ENCODE peak calls at places on chromosome 5, in nine cellular contexts. One of them, this sample, is unnamed.

GRCh38 chr5:130514984-130515690 is 610.9 kb downstream of the CHSY3 start:
- DNase-seq in fibroblast of lung: peak; percentile 65
- DNase-seq in prostate gland: no peak
- DNase-seq in stomach: no peak
- DNase-seq in SJSA1: peak; percentile 80
- DNase-seq in RWPE2: no peak
- DNase-seq in mammary epithelial cell: peak; percentile 87
- DNase-seq in adrenal gland: no peak
- DNase-seq in effector memory CD4-positive, alpha-beta T cell: no peak
- DNase-seq in this sample: no peak

GRCh38 chr5:141816598-141817399 is 61.4 kb downstream of the PCDH1 start:
- DNase-seq in fibroblast of lung: no peak
- DNase-seq in prostate gland: no peak
- DNase-seq in stomach: no peak
- DNase-seq in SJSA1: no peak
- DNase-seq in RWPE2: no peak
- DNase-seq in mammary epithelial cell: no peak
- DNase-seq in adrenal gland: no peak
- DNase-seq in effector memory CD4-positive, alpha-beta T cell: no peak
- DNase-seq in this sample: no peak

GRCh38 chr5:159393854-159394274 is 63.6 kb upstream of the IL12B start:
- DNase-seq in fibroblast of lung: no peak
- DNase-seq in prostate gland: no peak
- DNase-seq in stomach: no peak
- DNase-seq in SJSA1: no peak
- DNase-seq in RWPE2: no peak
- DNase-seq in mammary epithelial cell: no peak
- DNase-seq in adrenal gland: no peak
- DNase-seq in effector memory CD4-positive, alpha-beta T cell: no peak
- DNase-seq in this sample: no peak

GRCh38 chr5:131245948-131246347 is 17.9 kb upstream of the CDC42SE2 start:
- DNase-seq in fibroblast of lung: no peak
- DNase-seq in prostate gland: no peak
- DNase-seq in stomach: no peak
- DNase-seq in SJSA1: no peak
- DNase-seq in RWPE2: no peak
- DNase-seq in mammary epithelial cell: no peak
- DNase-seq in adrenal gland: no peak
- DNase-seq in effector memory CD4-positive, alpha-beta T cell: no peak
- DNase-seq in this sample: no peak

GRCh38 chr5:43804041-43804440 is 201.1 kb downstream of the NNT start:
- DNase-seq in fibroblast of lung: no peak
- DNase-seq in prostate gland: no peak
- DNase-seq in stomach: no peak
- DNase-seq in SJSA1: peak; percentile 24
- DNase-seq in RWPE2: no peak
- DNase-seq in mammary epithelial cell: no peak
- DNase-seq in adrenal gland: no peak
- DNase-seq in effector memory CD4-positive, alpha-beta T cell: no peak
- DNase-seq in this sample: no peak

GRCh38 chr5:90518666-90519065 is 10.7 kb downstream of the LYSMD3 start:
- DNase-seq in fibroblast of lung: no peak
- DNase-seq in prostate gland: no peak
- DNase-seq in stomach: no peak
- DNase-seq in SJSA1: no peak
- DNase-seq in RWPE2: no peak
- DNase-seq in mammary epithelial cell: peak; percentile 24
- DNase-seq in adrenal gland: no peak
- DNase-seq in effector memory CD4-positive, alpha-beta T cell: no peak
- DNase-seq in this sample: no peak

GRCh38 chr5:159936686-159937329 is 20.5 kb downstream of the ADRA1B start:
- DNase-seq in fibroblast of lung: peak; percentile 31
- DNase-seq in prostate gland: no peak
- DNase-seq in stomach: no peak
- DNase-seq in SJSA1: no peak
- DNase-seq in RWPE2: no peak
- DNase-seq in mammary epithelial cell: peak; percentile 91
- DNase-seq in adrenal gland: peak; percentile 49
- DNase-seq in effector memory CD4-positive, alpha-beta T cell: no peak
- DNase-seq in this sample: no peak

GRCh38 chr5:34598177-34598794 is 57.8 kb upstream of the RAI14 start:
- DNase-seq in fibroblast of lung: peak; percentile 96
- DNase-seq in prostate gland: no peak
- DNase-seq in stomach: no peak
- DNase-seq in SJSA1: peak; percentile 69
- DNase-seq in RWPE2: no peak
- DNase-seq in mammary epithelial cell: peak; percentile 93
- DNase-seq in adrenal gland: peak; percentile 82
- DNase-seq in effector memory CD4-positive, alpha-beta T cell: no peak
- DNase-seq in this sample: no peak

GRCh38 chr5:4630031-4630430 is 510.1 kb upstream of the ADAMTS16 start:
- DNase-seq in fibroblast of lung: no peak
- DNase-seq in prostate gland: no peak
- DNase-seq in stomach: no peak
- DNase-seq in SJSA1: no peak
- DNase-seq in RWPE2: no peak
- DNase-seq in mammary epithelial cell: no peak
- DNase-seq in adrenal gland: no peak
- DNase-seq in effector memory CD4-positive, alpha-beta T cell: no peak
- DNase-seq in this sample: no peak

GRCh38 chr5:172110260-172110815 is 77.7 kb downstream of the STK10 start:
- DNase-seq in fibroblast of lung: no peak
- DNase-seq in prostate gland: no peak
- DNase-seq in stomach: no peak
- DNase-seq in SJSA1: no peak
- DNase-seq in RWPE2: no peak
- DNase-seq in mammary epithelial cell: no peak
- DNase-seq in adrenal gland: no peak
- DNase-seq in effector memory CD4-positive, alpha-beta T cell: no peak
- DNase-seq in this sample: no peak

GRCh38 chr5:56050566-56051292 is 56.0 kb upstream of the IL6ST start:
- DNase-seq in fibroblast of lung: no peak
- DNase-seq in prostate gland: no peak
- DNase-seq in stomach: no peak
- DNase-seq in SJSA1: no peak
- DNase-seq in RWPE2: no peak
- DNase-seq in mammary epithelial cell: no peak
- DNase-seq in adrenal gland: no peak
- DNase-seq in effector memory CD4-positive, alpha-beta T cell: no peak
- DNase-seq in this sample: no peak

GRCh38 chr5:169219961-169220360 is 81.0 kb downstream of the SLIT3 start:
- DNase-seq in fibroblast of lung: no peak
- DNase-seq in prostate gland: no peak
- DNase-seq in stomach: no peak
- DNase-seq in SJSA1: no peak
- DNase-seq in RWPE2: no peak
- DNase-seq in mammary epithelial cell: no peak
- DNase-seq in adrenal gland: no peak
- DNase-seq in effector memory CD4-positive, alpha-beta T cell: no peak
- DNase-seq in this sample: no peak

GRCh38 chr5:169221519-169221918 is 79.4 kb downstream of the SLIT3 start:
- DNase-seq in fibroblast of lung: no peak
- DNase-seq in prostate gland: no peak
- DNase-seq in stomach: no peak
- DNase-seq in SJSA1: no peak
- DNase-seq in RWPE2: no peak
- DNase-seq in mammary epithelial cell: no peak
- DNase-seq in adrenal gland: no peak
- DNase-seq in effector memory CD4-positive, alpha-beta T cell: no peak
- DNase-seq in this sample: no peak

GRCh38 chr5:169225830-169226356 is 75.0 kb downstream of the SLIT3 start:
- DNase-seq in fibroblast of lung: no peak
- DNase-seq in prostate gland: no peak
- DNase-seq in stomach: no peak
- DNase-seq in SJSA1: no peak
- DNase-seq in RWPE2: no peak
- DNase-seq in mammary epithelial cell: no peak
- DNase-seq in adrenal gland: no peak
- DNase-seq in effector memory CD4-positive, alpha-beta T cell: no peak
- DNase-seq in this sample: no peak

GRCh38 chr5:169223595-169223953 is 77.4 kb downstream of the SLIT3 start:
- DNase-seq in fibroblast of lung: no peak
- DNase-seq in prostate gland: no peak
- DNase-seq in stomach: no peak
- DNase-seq in SJSA1: no peak
- DNase-seq in RWPE2: no peak
- DNase-seq in mammary epithelial cell: no peak
- DNase-seq in adrenal gland: no peak
- DNase-seq in effector memory CD4-positive, alpha-beta T cell: no peak
- DNase-seq in this sample: no peak

GRCh38 chr5:169222934-169223594 is 77.9 kb downstream of the SLIT3 start:
- DNase-seq in fibroblast of lung: no peak
- DNase-seq in prostate gland: peak; percentile 38
- DNase-seq in stomach: no peak
- DNase-seq in SJSA1: no peak
- DNase-seq in RWPE2: no peak
- DNase-seq in mammary epithelial cell: no peak
- DNase-seq in adrenal gland: no peak
- DNase-seq in effector memory CD4-positive, alpha-beta T cell: no peak
- DNase-seq in this sample: no peak
- H3K27me3 ChIP-seq in fibroblast of lung: no peaks in the 10 kb centered on the region
- H3K27me3 ChIP-seq in prostate gland: no peaks in the 10 kb centered on the region
- H3K27me3 ChIP-seq in stomach: no peaks in the 10 kb centered on the region
- H3K27me3 ChIP-seq in SJSA1: no peaks in the 10 kb centered on the region
- H3K27me3 ChIP-seq in RWPE2: no peaks in the 10 kb centered on the region
- H3K27me3 ChIP-seq in mammary epithelial cell: no peaks in the 10 kb centered on the region
- H3K27me3 ChIP-seq in adrenal gland: no peaks in the 10 kb centered on the region
- H3K27me3 ChIP-seq in effector memory CD4-positive, alpha-beta T cell: no peaks in the 10 kb centered on the region
- H3K27me3 ChIP-seq in this sample: no peaks in the 10 kb centered on the region

GRCh38 chr5:96775689-96776088 is 32.1 kb downstream of the ERAP1 start:
- DNase-seq in fibroblast of lung: no peak
- DNase-seq in prostate gland: no peak
- DNase-seq in stomach: no peak
- DNase-seq in SJSA1: no peak
- DNase-seq in RWPE2: no peak
- DNase-seq in mammary epithelial cell: no peak
- DNase-seq in adrenal gland: no peak
- DNase-seq in effector memory CD4-positive, alpha-beta T cell: no peak
- DNase-seq in this sample: no peak

GRCh38 chr5:96780626-96781025 is 27.1 kb downstream of the ERAP1 start:
- DNase-seq in fibroblast of lung: peak; percentile 22
- DNase-seq in prostate gland: no peak
- DNase-seq in stomach: no peak
- DNase-seq in SJSA1: no peak
- DNase-seq in RWPE2: no peak
- DNase-seq in mammary epithelial cell: peak; percentile 26
- DNase-seq in adrenal gland: no peak
- DNase-seq in effector memory CD4-positive, alpha-beta T cell: no peak
- DNase-seq in this sample: no peak

GRCh38 chr5:96776606-96777005 is 31.1 kb downstream of the ERAP1 start:
- DNase-seq in fibroblast of lung: no peak
- DNase-seq in prostate gland: no peak
- DNase-seq in stomach: no peak
- DNase-seq in SJSA1: no peak
- DNase-seq in RWPE2: no peak
- DNase-seq in mammary epithelial cell: no peak
- DNase-seq in adrenal gland: no peak
- DNase-seq in effector memory CD4-positive, alpha-beta T cell: no peak
- DNase-seq in this sample: no peak

GRCh38 chr5:96781031-96781733 is 26.6 kb downstream of the ERAP1 start:
- DNase-seq in fibroblast of lung: peak; percentile 44
- DNase-seq in prostate gland: peak; percentile 49
- DNase-seq in stomach: no peak
- DNase-seq in SJSA1: peak; percentile 37
- DNase-seq in RWPE2: no peak
- DNase-seq in mammary epithelial cell: peak; percentile 74
- DNase-seq in adrenal gland: no peak
- DNase-seq in effector memory CD4-positive, alpha-beta T cell: no peak
- DNase-seq in this sample: no peak

DNA sequence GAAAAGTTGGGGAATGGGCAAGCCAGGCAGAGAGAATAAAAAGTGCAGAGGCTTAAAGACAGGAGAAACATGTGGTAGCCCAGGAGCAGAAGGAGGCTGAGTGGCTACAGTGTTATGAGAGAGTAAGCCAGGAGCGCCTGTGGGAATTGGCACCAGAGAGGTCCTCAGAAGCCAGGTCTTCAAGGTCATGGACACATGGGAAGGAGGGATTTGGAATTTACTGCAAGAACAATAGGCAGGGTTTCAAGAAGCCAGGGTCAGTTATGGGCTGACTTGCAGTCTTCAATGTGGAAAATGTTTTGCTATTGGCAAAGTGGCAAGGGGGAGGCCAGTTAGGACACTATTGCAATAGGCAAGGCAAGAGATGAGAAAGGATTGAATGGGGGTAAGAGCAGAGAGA is 29.3 kb downstream of the ERAP1 start:
- DNase-seq in fibroblast of lung: no peak
- DNase-seq in prostate gland: no peak
- DNase-seq in stomach: no peak
- DNase-seq in SJSA1: no peak
- DNase-seq in RWPE2: no peak
- DNase-seq in mammary epithelial cell: no peak
- DNase-seq in adrenal gland: no peak
- DNase-seq in effector memory CD4-positive, alpha-beta T cell: no peak
- DNase-seq in this sample: no peak
- H3K36me3 ChIP-seq in fibroblast of lung: peaks cover 17% of the 10 kb centered on the region
- H3K36me3 ChIP-seq in prostate gland: no peaks in the 10 kb centered on the region
- H3K36me3 ChIP-seq in stomach: peaks cover 100% of the 10 kb centered on the region
- H3K36me3 ChIP-seq in SJSA1: peaks cover 78% of the 10 kb centered on the region
- H3K36me3 ChIP-seq in RWPE2: peaks cover 88% of the 10 kb centered on the region
- H3K36me3 ChIP-seq in mammary epithelial cell: peaks cover 34% of the 10 kb centered on the region
- H3K36me3 ChIP-seq in adrenal gland: peaks cover 23% of the 10 kb centered on the region
- H3K36me3 ChIP-seq in effector memory CD4-positive, alpha-beta T cell: peaks cover 77% of the 10 kb centered on the region
- H3K36me3 ChIP-seq in this sample: peaks cover 96% of the 10 kb centered on the region

GRCh38 chr5:168313596-168314204 is 22.3 kb downstream of the WWC1 start:
- DNase-seq in fibroblast of lung: no peak
- DNase-seq in prostate gland: no peak
- DNase-seq in stomach: no peak
- DNase-seq in SJSA1: no peak
- DNase-seq in RWPE2: no peak
- DNase-seq in mammary epithelial cell: no peak
- DNase-seq in adrenal gland: no peak
- DNase-seq in effector memory CD4-positive, alpha-beta T cell: no peak
- DNase-seq in this sample: no peak
- H3K4me1 ChIP-seq in fibroblast of lung: peaks cover 32% of the 10 kb centered on the region
- H3K4me1 ChIP-seq in prostate gland: peaks cover 6% of the 10 kb centered on the region
- H3K4me1 ChIP-seq in stomach: peaks cover 21% of the 10 kb centered on the region
- H3K4me1 ChIP-seq in SJSA1: peaks cover 62% of the 10 kb centered on the region
- H3K4me1 ChIP-seq in RWPE2: peaks cover 62% of the 10 kb centered on the region
- H3K4me1 ChIP-seq in mammary epithelial cell: peaks cover 36% of the 10 kb centered on the region
- H3K4me1 ChIP-seq in adrenal gland: no peaks in the 10 kb centered on the region
- H3K4me1 ChIP-seq in effector memory CD4-positive, alpha-beta T cell: no peaks in the 10 kb centered on the region
- H3K4me1 ChIP-seq in this sample: no peaks in the 10 kb centered on the region

DNA sequence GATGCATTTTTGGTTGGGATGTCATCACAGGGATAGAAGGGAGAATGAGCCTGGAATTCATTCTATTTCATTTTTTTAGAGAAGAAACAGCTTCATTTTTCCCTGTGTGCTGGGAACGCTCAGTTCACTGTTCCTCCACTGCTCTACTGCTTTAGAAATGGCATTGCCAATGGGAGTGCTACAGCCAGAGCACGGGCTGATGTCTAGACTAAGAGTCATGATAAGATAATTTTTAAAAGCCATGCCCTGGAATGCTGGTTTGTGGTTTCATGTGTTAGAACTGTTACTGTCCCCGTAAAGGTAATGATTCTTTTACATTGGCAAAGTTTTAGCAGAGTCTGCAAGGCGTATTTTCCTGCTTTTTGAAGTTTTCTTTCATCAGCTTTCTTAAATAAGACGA is 119.6 kb downstream of the SEMA6A start:
- DNase-seq in fibroblast of lung: no peak
- DNase-seq in prostate gland: no peak
- DNase-seq in stomach: no peak
- DNase-seq in SJSA1: peak; percentile 72
- DNase-seq in RWPE2: no peak
- DNase-seq in mammary epithelial cell: no peak
- DNase-seq in adrenal gland: no peak
- DNase-seq in effector memory CD4-positive, alpha-beta T cell: no peak
- DNase-seq in this sample: no peak
- H3K27me3 ChIP-seq in fibroblast of lung: no peaks in the 10 kb centered on the region
- H3K27me3 ChIP-seq in prostate gland: no peaks in the 10 kb centered on the region
- H3K27me3 ChIP-seq in stomach: no peaks in the 10 kb centered on the region
- H3K27me3 ChIP-seq in SJSA1: no peaks in the 10 kb centered on the region
- H3K27me3 ChIP-seq in RWPE2: no peaks in the 10 kb centered on the region
- H3K27me3 ChIP-seq in mammary epithelial cell: no peaks in the 10 kb centered on the region
- H3K27me3 ChIP-seq in adrenal gland: no peaks in the 10 kb centered on the region
- H3K27me3 ChIP-seq in effector memory CD4-positive, alpha-beta T cell: no peaks in the 10 kb centered on the region
- H3K27me3 ChIP-seq in this sample: no peaks in the 10 kb centered on the region

This sample was measured in CD4-positive, CD25-positive, alpha-beta regulatory T cell.